ENCODE peak calls at places on chromosomes 4 and X, in nine cellular contexts. One of them, this sample, is unnamed.

GRCh38 chrX:39645059-39645895 is 452.5 kb downstream of the BCOR start:
- DNase-seq in OCI-LY7: no peak
- DNase-seq in CD14-positive monocyte: no peak
- DNase-seq in right lobe of liver: no peak
- DNase-seq in body of pancreas: peak
- DNase-seq in brain microvascular endothelial cell: peak
- DNase-seq in transverse colon: peak
- DNase-seq in HepG2: no peak
- DNase-seq in MM.1S: no peak
- DNase-seq in this sample: peak

GRCh38 chr4:123555500-123556273 is 159.1 kb downstream of the SPRY1 start:
- DNase-seq in OCI-LY7: no peak
- DNase-seq in CD14-positive monocyte: no peak
- DNase-seq in right lobe of liver: peak
- DNase-seq in body of pancreas: peak
- DNase-seq in brain microvascular endothelial cell: peak
- DNase-seq in transverse colon: peak
- DNase-seq in HepG2: peak
- DNase-seq in MM.1S: no peak
- DNase-seq in this sample: peak

GRCh38 chr4:176451441-176451840 is 131.7 kb downstream of the SPCS3 start:
- DNase-seq in OCI-LY7: no peak
- DNase-seq in CD14-positive monocyte: no peak
- DNase-seq in right lobe of liver: no peak
- DNase-seq in body of pancreas: no peak
- DNase-seq in brain microvascular endothelial cell: no peak
- DNase-seq in transverse colon: no peak
- DNase-seq in HepG2: no peak
- DNase-seq in MM.1S: no peak
- DNase-seq in this sample: no peak

GRCh38 chrX:4851534-4851933 is 1138.1 kb upstream of the PRKX start:
- DNase-seq in OCI-LY7: no peak
- DNase-seq in CD14-positive monocyte: no peak
- DNase-seq in right lobe of liver: no peak
- DNase-seq in body of pancreas: no peak
- DNase-seq in brain microvascular endothelial cell: no peak
- DNase-seq in transverse colon: no peak
- DNase-seq in HepG2: no peak
- DNase-seq in MM.1S: no peak
- DNase-seq in this sample: no peak

GRCh38 chr4:183355405-183355804 is 33.2 kb upstream of the CLDN24 start:
- DNase-seq in OCI-LY7: no peak
- DNase-seq in CD14-positive monocyte: no peak
- DNase-seq in right lobe of liver: no peak
- DNase-seq in body of pancreas: no peak
- DNase-seq in brain microvascular endothelial cell: peak
- DNase-seq in transverse colon: no peak
- DNase-seq in HepG2: no peak
- DNase-seq in MM.1S: no peak
- DNase-seq in this sample: peak

GRCh38 chrX:134369576-134369975 is 90.4 kb upstream of the HPRT1 start:
- DNase-seq in OCI-LY7: peak
- DNase-seq in CD14-positive monocyte: no peak
- DNase-seq in right lobe of liver: no peak
- DNase-seq in body of pancreas: no peak
- DNase-seq in brain microvascular endothelial cell: no peak
- DNase-seq in transverse colon: no peak
- DNase-seq in HepG2: no peak
- DNase-seq in MM.1S: peak
- DNase-seq in this sample: no peak

GRCh38 chr4:78267790-78268189 is 210.7 kb downstream of the FRAS1 start:
- DNase-seq in OCI-LY7: no peak
- DNase-seq in CD14-positive monocyte: no peak
- DNase-seq in right lobe of liver: no peak
- DNase-seq in body of pancreas: no peak
- DNase-seq in brain microvascular endothelial cell: no peak
- DNase-seq in transverse colon: no peak
- DNase-seq in HepG2: no peak
- DNase-seq in MM.1S: no peak
- DNase-seq in this sample: no peak

GRCh38 chr4:71259305-71259704 is 79.5 kb upstream of the SLC4A4 start:
- DNase-seq in OCI-LY7: no peak
- DNase-seq in CD14-positive monocyte: no peak
- DNase-seq in right lobe of liver: no peak
- DNase-seq in body of pancreas: no peak
- DNase-seq in brain microvascular endothelial cell: no peak
- DNase-seq in transverse colon: no peak
- DNase-seq in HepG2: no peak
- DNase-seq in MM.1S: no peak
- DNase-seq in this sample: no peak

GRCh38 chr4:152351080-152351479 is 184.8 kb downstream of the FBXW7 start:
- DNase-seq in OCI-LY7: no peak
- DNase-seq in CD14-positive monocyte: no peak
- DNase-seq in right lobe of liver: no peak
- DNase-seq in body of pancreas: no peak
- DNase-seq in brain microvascular endothelial cell: no peak
- DNase-seq in transverse colon: no peak
- DNase-seq in HepG2: no peak
- DNase-seq in MM.1S: no peak
- DNase-seq in this sample: no peak

GRCh38 chr4:138898282-138898681 is 117.3 kb upstream of the NOCT start:
- DNase-seq in OCI-LY7: no peak
- DNase-seq in CD14-positive monocyte: no peak
- DNase-seq in right lobe of liver: no peak
- DNase-seq in body of pancreas: no peak
- DNase-seq in brain microvascular endothelial cell: peak
- DNase-seq in transverse colon: no peak
- DNase-seq in HepG2: no peak
- DNase-seq in MM.1S: no peak
- DNase-seq in this sample: peak

GRCh38 chrX:10401239-10401638 is 219.1 kb downstream of the MID1 start:
- DNase-seq in OCI-LY7: no peak
- DNase-seq in CD14-positive monocyte: no peak
- DNase-seq in right lobe of liver: no peak
- DNase-seq in body of pancreas: no peak
- DNase-seq in brain microvascular endothelial cell: no peak
- DNase-seq in transverse colon: no peak
- DNase-seq in HepG2: no peak
- DNase-seq in MM.1S: no peak
- DNase-seq in this sample: no peak

GRCh38 chrX:53716328-53717088 is 30.0 kb upstream of the HUWE1 start:
- DNase-seq in OCI-LY7: peak
- DNase-seq in CD14-positive monocyte: no peak
- DNase-seq in right lobe of liver: no peak
- DNase-seq in body of pancreas: no peak
- DNase-seq in brain microvascular endothelial cell: no peak
- DNase-seq in transverse colon: peak
- DNase-seq in HepG2: no peak
- DNase-seq in MM.1S: peak
- DNase-seq in this sample: peak

DNA sequence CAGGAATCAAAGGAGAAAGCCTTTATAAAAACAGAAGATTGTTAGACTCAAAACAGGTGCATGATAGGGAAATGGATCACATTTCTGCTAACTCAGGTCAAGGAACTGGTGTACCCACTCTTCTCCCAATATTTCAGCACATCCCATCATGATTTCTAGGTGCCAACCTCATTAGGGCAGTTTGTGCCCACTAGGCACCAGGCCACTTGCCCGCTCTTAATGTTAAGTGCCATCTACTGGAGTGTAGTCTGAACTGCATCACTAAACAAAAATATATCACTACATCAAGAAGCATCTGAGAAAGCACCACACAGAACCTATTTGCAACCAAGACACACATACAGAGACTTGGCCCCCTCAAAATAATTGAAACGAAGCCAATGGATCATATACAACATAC is 140.4 kb upstream of the GRID2 start:
- DNase-seq in OCI-LY7: peak
- DNase-seq in CD14-positive monocyte: no peak
- DNase-seq in right lobe of liver: no peak
- DNase-seq in body of pancreas: no peak
- DNase-seq in brain microvascular endothelial cell: no peak
- DNase-seq in transverse colon: no peak
- DNase-seq in HepG2: no peak
- DNase-seq in MM.1S: peak
- DNase-seq in this sample: peak
- TF ChIP-seq CTCF in OCI-LY7: peak
- TF ChIP-seq CTCF in CD14-positive monocyte: no peak
- TF ChIP-seq CTCF in right lobe of liver: no peak
- TF ChIP-seq CTCF in body of pancreas: peak
- TF ChIP-seq CTCF in brain microvascular endothelial cell: peak
- TF ChIP-seq CTCF in transverse colon: no peak
- TF ChIP-seq CTCF in HepG2: no peak
- TF ChIP-seq CTCF in MM.1S: peak
- TF ChIP-seq CTCF in this sample: peak

GRCh38 chr4:101331017-101331416 is 16.3 kb downstream of the PPP3CA start:
- DNase-seq in OCI-LY7: no peak
- DNase-seq in CD14-positive monocyte: no peak
- DNase-seq in right lobe of liver: no peak
- DNase-seq in body of pancreas: no peak
- DNase-seq in brain microvascular endothelial cell: no peak
- DNase-seq in transverse colon: no peak
- DNase-seq in HepG2: no peak
- DNase-seq in MM.1S: no peak
- DNase-seq in this sample: no peak

GRCh38 chr4:101332424-101332823 is 14.9 kb downstream of the PPP3CA start:
- DNase-seq in OCI-LY7: no peak
- DNase-seq in CD14-positive monocyte: no peak
- DNase-seq in right lobe of liver: no peak
- DNase-seq in body of pancreas: no peak
- DNase-seq in brain microvascular endothelial cell: no peak
- DNase-seq in transverse colon: no peak
- DNase-seq in HepG2: no peak
- DNase-seq in MM.1S: no peak
- DNase-seq in this sample: no peak

GRCh38 chr4:101337688-101338087 is 9.6 kb downstream of the PPP3CA start:
- DNase-seq in OCI-LY7: no peak
- DNase-seq in CD14-positive monocyte: no peak
- DNase-seq in right lobe of liver: no peak
- DNase-seq in body of pancreas: no peak
- DNase-seq in brain microvascular endothelial cell: peak
- DNase-seq in transverse colon: no peak
- DNase-seq in HepG2: no peak
- DNase-seq in MM.1S: no peak
- DNase-seq in this sample: peak

GRCh38 chr4:101339332-101339731 is 8.0 kb downstream of the PPP3CA start:
- DNase-seq in OCI-LY7: no peak
- DNase-seq in CD14-positive monocyte: no peak
- DNase-seq in right lobe of liver: no peak
- DNase-seq in body of pancreas: no peak
- DNase-seq in brain microvascular endothelial cell: no peak
- DNase-seq in transverse colon: no peak
- DNase-seq in HepG2: no peak
- DNase-seq in MM.1S: no peak
- DNase-seq in this sample: no peak

DNA sequence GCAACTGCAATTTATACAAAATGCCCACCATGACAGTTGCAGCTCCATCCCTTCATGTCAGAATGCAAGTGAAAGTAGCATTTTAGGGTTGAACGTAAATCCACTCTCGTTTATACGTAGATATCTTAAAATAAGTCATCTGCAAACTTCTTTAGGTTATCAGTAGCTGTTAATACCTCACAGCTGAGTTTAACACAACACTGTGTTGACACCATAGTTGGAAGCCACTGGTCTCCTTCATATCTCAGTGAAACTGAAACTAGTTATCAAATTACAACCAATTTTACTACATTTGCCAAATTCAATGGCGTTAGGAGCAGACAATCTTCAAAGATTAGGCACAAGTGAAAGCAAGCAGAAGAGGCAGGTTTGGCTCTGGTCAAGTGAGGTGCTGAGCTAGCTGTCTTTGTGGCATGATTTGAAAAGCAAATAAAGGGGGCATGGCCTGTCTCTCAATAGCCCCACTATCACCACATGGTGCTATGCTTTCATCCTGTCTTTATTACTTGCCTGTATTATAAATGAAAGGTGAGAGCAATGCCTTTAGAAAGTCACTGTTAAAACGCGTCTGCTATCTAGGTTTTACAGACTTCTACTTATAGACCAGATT is 12.3 kb downstream of the PPP3CA start:
- DNase-seq in OCI-LY7: no peak
- DNase-seq in CD14-positive monocyte: no peak
- DNase-seq in right lobe of liver: no peak
- DNase-seq in body of pancreas: no peak
- DNase-seq in brain microvascular endothelial cell: no peak
- DNase-seq in transverse colon: no peak
- DNase-seq in HepG2: no peak
- DNase-seq in MM.1S: peak
- DNase-seq in this sample: no peak
- TF ChIP-seq CTCF in OCI-LY7: no peak
- TF ChIP-seq CTCF in CD14-positive monocyte: no peak
- TF ChIP-seq CTCF in right lobe of liver: no peak
- TF ChIP-seq CTCF in body of pancreas: no peak
- TF ChIP-seq CTCF in brain microvascular endothelial cell: no peak
- TF ChIP-seq CTCF in transverse colon: no peak
- TF ChIP-seq CTCF in HepG2: no peak
- TF ChIP-seq CTCF in MM.1S: no peak
- TF ChIP-seq CTCF in this sample: no peak

GRCh38 chr4:4880492-4880891 is 21.0 kb downstream of the MSX1 start:
- DNase-seq in OCI-LY7: peak
- DNase-seq in CD14-positive monocyte: no peak
- DNase-seq in right lobe of liver: no peak
- DNase-seq in body of pancreas: no peak
- DNase-seq in brain microvascular endothelial cell: no peak
- DNase-seq in transverse colon: no peak
- DNase-seq in HepG2: no peak
- DNase-seq in MM.1S: no peak
- DNase-seq in this sample: no peak
- TF ChIP-seq CTCF in OCI-LY7: peak
- TF ChIP-seq CTCF in CD14-positive monocyte: no peak
- TF ChIP-seq CTCF in right lobe of liver: peak
- TF ChIP-seq CTCF in body of pancreas: peak
- TF ChIP-seq CTCF in brain microvascular endothelial cell: peak
- TF ChIP-seq CTCF in transverse colon: no peak
- TF ChIP-seq CTCF in HepG2: peak
- TF ChIP-seq CTCF in MM.1S: peak
- TF ChIP-seq CTCF in this sample: peak

GRCh38 chrX:128106630-128107029 is 54.4 kb upstream of the ACTRT1 start:
- DNase-seq in OCI-LY7: peak
- DNase-seq in CD14-positive monocyte: no peak
- DNase-seq in right lobe of liver: no peak
- DNase-seq in body of pancreas: no peak
- DNase-seq in brain microvascular endothelial cell: no peak
- DNase-seq in transverse colon: no peak
- DNase-seq in HepG2: peak
- DNase-seq in MM.1S: peak
- DNase-seq in this sample: no peak
- TF ChIP-seq CTCF in OCI-LY7: peak
- TF ChIP-seq CTCF in CD14-positive monocyte: no peak
- TF ChIP-seq CTCF in right lobe of liver: peak
- TF ChIP-seq CTCF in body of pancreas: peak
- TF ChIP-seq CTCF in brain microvascular endothelial cell: no peak
- TF ChIP-seq CTCF in transverse colon: no peak
- TF ChIP-seq CTCF in HepG2: peak
- TF ChIP-seq CTCF in MM.1S: peak
- TF ChIP-seq CTCF in this sample: no peak

This sample was measured in astrocyte of the spinal cord.